ENCODE peak calls at places on chromosomes 13 and 19, in four cellular contexts. O is sigmoid colon, T is Peyer's patch, X is tibial nerve. D is an unnamed sample.

GRCh38 chr13:110625771-110626321 is 10.5 kb downstream of the NAXD start:
- DNase-seq in T (peak; percentile 82), O (no peak), X (no peak), D (no peak)

GRCh38 chr13:74132768-74133656 is 1.2 kb downstream of the KLF12 start:
- DNase-seq in X (no peak), T (peak; percentile 66), O (peak; percentile 70), D (no peak)

GRCh38 chr13:79512950-79513349 is 32.0 kb downstream of the NDFIP2 start:
- DNase-seq in T (no peak), X (no peak), O (no peak), D (no peak)

GRCh38 chr13:95239293-95239692 is 62.0 kb downstream of the ABCC4 start:
- DNase-seq in O (no peak), X (no peak), T (no peak), D (peak; percentile 8)

GRCh38 chr13:36432106-36432544 is at the start of gene CCNA1:
- DNase-seq in X (no peak), T (peak; percentile 46), O (no peak), D (no peak)

GRCh38 chr19:7470540-7471305 is 18.1 kb downstream of the PEX11G start:
- DNase-seq in O (no peak), T (no peak), X (no peak), D (no peak)

GRCh38 chr13:44801990-44802389 is 187.3 kb downstream of the NUFIP1 start:
- DNase-seq in X (no peak), O (no peak), T (no peak), D (peak; percentile 66)

GRCh38 chr19:53989600-53990533 is 1.6 kb upstream of the CACNG6 start:
- DNase-seq in X (no peak), T (no peak), O (no peak), D (peak; percentile 90)

GRCh38 chr19:6713773-6714692 is 6.4 kb downstream of the C3 start:
- DNase-seq in T (no peak), O (no peak), X (no peak), D (no peak)

DNA sequence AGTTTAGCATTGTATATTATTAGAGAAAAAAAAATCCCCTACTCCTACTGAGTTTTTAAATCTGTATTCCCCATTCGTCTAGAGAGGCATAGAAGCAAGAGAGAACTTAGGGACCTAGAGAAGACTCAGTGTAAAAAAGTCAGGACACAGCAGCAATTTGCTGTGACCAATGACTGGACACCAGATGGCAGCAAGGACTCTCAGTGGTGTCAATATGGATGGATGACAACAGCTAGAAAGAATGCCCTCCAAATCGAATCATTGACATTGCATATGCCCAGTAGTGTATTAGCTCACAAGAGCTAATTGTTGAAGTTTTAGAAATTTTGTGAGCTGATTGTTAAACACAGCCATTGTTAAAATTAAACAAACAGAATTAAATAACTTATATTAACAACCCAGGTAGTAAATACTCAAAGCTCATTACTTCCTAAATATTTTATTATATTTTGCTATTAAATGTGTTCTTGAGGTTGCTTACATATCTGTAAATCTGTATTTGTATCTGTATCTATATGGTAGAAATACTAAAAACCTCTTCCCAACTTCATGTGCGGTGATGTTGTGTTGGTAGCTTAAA is 43.9 kb downstream of the SIAH3 start:
- DNase-seq in O (no peak), T (peak; percentile 50), X (no peak), D (peak; percentile 46)
- TF ChIP-seq CTCF in O (no peak), T (peak; percentile 24), X (peak; percentile 13), D (peak; percentile 41)

DNA sequence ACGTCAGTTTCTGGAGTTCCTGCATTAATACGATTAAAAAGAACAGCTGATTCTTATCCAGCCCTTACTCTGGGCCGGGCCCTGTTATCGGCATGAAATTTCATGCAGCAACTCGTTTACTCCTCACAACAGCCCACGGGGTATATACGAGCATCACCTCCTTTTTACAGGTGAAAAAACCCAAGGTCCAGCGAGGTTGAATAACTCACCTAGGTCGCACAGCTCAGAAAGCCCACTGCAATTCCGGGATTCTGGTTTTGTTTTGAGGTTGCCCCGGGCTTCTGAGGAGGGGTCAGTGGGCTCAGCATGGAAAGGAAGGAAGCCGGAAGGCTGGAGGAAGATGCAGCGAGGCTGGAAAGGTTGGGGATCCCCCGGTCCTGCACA is 577 bp upstream of the ACP7 start:
- DNase-seq in T (no peak), X (no peak), O (no peak), D (no peak)
- H3K4me3 ChIP-seq in T (no peak overlapping the region), X (peak overlapping the region; percentile 10), O (no peak overlapping the region), D (peak overlapping the region; percentile 60)

DNA sequence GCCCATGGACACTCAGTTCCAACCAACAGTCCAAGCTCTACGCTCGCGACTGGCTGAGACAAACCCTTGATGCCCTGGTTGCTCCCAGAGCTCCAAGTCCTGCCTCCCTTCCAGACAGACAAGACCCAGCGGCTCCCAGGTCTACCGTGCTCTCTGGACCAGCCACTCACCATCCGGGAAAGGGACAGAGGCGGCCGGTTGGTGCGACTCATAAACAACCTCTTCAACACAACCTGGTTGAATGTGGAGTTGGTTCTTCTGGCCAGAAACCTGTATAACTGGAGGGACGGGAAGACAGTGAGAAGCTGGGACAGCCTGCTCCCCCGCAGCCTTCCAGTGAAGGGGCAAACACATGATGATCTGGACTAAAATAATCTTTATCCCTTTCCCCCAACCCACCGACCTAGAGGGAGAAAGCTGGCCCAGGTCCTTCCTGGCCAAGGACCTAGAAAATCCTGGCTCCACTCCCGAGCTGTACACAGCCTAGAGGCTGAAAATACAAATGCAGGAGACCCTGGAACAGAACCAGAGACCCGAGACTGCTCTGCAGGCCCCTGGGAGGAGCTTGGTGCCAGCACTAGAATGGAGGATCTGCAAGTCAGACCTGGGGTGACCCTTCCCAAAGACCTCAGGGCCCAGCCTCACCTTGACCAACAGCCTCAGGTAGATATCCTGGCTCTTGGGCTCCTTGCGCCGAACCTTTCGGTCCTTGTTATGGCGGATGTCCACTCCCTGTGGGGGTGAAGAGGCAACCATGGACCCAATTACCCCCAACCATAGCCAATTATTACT is 1.6 kb downstream of the RPL18 start:
- DNase-seq in X (no peak), O (no peak), T (no peak), D (peak; percentile 60)
- TF ChIP-seq CTCF in X (no peak), O (no peak), T (no peak), D (peak; percentile 37)

GRCh38 chr19:1051791-1052190 is 11.9 kb downstream of the ABCA7 start:
- DNase-seq in T (no peak), X (no peak), O (no peak), D (no peak)

GRCh38 chr19:1050989-1051788 is 11.3 kb downstream of the ABCA7 start:
- DNase-seq in T (no peak), O (no peak), X (no peak), D (no peak)

GRCh38 chr19:1054102-1055027 is 12.6 kb upstream of the ARHGAP45 start:
- DNase-seq in X (no peak), O (no peak), T (no peak), D (no peak)

GRCh38 chr19:1053176-1054101 is 13.5 kb upstream of the ARHGAP45 start:
- DNase-seq in T (no peak), X (no peak), O (no peak), D (no peak)

GRCh38 chr19:1052349-1052967 is 12.6 kb downstream of the ABCA7 start:
- DNase-seq in T (no peak), O (no peak), X (no peak), D (no peak)
- H3K4me3 ChIP-seq in T (no peak overlapping the region), O (no peak overlapping the region), X (no peak overlapping the region), D (no peak overlapping the region)